ENCODE peak calls at places on chromosomes 4 and X, in five cellular contexts. F, W, N, E and G are unnamed samples.

GRCh38 chrX:107537815-107538214 is 88.4 kb downstream of the FRMPD3 start:
- DNase-seq in W (peak), F (no peak), E (peak), N (peak), G (peak)

GRCh38 chr4:41538017-41538733 is at the start of gene LIMCH1:
- DNase-seq in W (no peak), N (no peak), F (no peak), E (no peak), G (no peak)

GRCh38 chrX:34584781-34585180 is 72.3 kb downstream of the TMEM47 start:
- DNase-seq in F (no peak), N (no peak), E (no peak), W (no peak), G (peak)

GRCh38 chrX:38973327-38973726 is 172.1 kb downstream of the MID1IP1 start:
- DNase-seq in W (no peak), N (no peak), E (no peak), F (no peak), G (no peak)

GRCh38 chrX:70527053-70527452 is 82.4 kb downstream of the DLG3 start:
- DNase-seq in E (no peak), N (no peak), W (peak), F (no peak), G (no peak)

GRCh38 chr4:19850909-19851308 is 400.8 kb upstream of the SLIT2 start:
- DNase-seq in E (no peak), N (no peak), F (no peak), W (no peak), G (peak)

GRCh38 chrX:72115380-72115779 is 16.3 kb downstream of the RTL5 start:
- DNase-seq in N (no peak), W (no peak), E (no peak), F (no peak), G (no peak)

GRCh38 chr4:42672359-42673083 is 15.6 kb upstream of the ATP8A1 start:
- DNase-seq in W (no peak), N (no peak), E (no peak), F (no peak), G (no peak)

GRCh38 chr4:2077537-2078460 is 18.7 kb downstream of the NAT8L start:
- DNase-seq in W (no peak), F (no peak), E (no peak), N (no peak), G (no peak)

GRCh38 chr4:121071640-121072037 is 696 bp downstream of the NDNF start:
- DNase-seq in N (no peak), F (no peak), E (no peak), W (no peak), G (no peak)

GRCh38 chr4:121072080-121072835 is at the start of gene NDNF:
- DNase-seq in W (peak), F (no peak), E (no peak), N (no peak), G (peak)

GRCh38 chr4:121069419-121069818 is 2.9 kb downstream of the NDNF start:
- DNase-seq in E (no peak), W (no peak), F (no peak), N (no peak), G (no peak)

GRCh38 chr4:121070274-121070673 is 2.1 kb downstream of the NDNF start:
- DNase-seq in W (no peak), E (no peak), F (no peak), N (no peak), G (no peak)

DNA sequence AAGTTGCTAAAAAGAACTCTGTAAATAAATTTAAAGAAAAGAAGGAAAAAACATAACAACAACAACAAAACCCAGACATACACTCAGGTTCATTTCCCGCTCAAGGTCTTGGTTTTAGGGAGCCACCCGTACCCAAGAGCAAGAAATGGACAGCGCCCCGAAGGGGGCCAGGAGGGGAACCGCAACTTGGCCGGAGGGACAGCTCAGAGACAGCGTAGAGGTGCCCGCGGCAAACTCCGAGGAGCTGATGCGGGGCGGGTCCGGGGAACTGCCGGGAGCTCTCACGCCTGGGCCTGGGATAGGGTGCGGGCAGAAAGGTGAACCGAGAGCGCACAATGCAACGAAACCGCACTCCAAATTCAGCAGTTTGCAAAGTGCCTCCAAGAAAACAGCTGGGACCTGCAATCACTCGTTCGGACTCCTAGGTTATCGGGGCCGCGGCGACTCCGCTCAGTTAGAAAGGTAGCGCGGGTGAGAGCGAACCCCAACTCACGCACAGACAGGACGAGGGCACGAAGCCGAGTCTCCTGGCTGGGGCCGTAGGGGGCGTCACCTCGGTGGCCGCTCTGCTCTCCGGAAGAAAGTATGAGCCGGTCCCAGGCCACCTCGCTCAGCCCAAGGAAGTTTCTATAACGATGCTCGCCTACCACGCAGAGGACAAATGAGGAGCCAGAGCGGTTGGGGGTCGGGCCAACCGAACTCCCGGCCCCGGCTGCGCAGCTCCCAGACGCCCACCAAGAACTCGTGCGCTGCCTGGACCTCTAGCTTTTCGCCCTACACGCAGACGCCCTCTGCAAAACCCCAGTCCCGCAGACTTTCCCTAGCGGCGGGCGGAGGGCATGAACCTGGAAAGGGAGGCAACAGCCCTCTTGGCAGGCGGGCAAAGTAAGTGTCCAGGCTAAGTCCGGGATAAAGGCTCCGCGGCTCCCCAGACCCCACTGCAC is 1.4 kb downstream of the NDNF start:
- DNase-seq in W (no peak), F (no peak), N (no peak), E (peak), G (peak)
- H3K4me3 ChIP-seq in W (no peak), F (no peak), N (no peak), E (peak), G (peak)

DNA sequence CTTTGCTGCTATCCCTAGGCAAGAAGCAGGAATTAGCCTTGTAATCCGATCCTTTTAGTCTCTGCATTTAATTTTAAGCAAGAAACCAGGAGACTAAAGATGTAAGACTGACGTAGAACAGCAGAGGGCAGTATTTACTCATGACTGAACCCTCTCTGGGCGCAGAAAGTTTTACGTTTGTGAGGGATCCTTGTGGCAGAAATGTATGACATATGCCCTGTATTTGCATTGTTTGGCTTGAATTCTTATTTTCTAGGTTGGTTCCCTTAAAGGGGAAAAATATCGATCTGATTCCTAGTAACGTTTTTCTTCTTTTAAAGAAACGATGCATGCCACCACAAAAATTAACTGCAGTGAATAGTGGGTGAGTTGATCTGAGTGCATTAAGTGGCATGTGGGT is 1.3 kb upstream of the FAT4 start:
- DNase-seq in F (no peak), E (peak), N (peak), W (peak), G (peak)
- TF ChIP-seq MYC in F (no peak), E (no peak), N (no peak), W (no peak), G (no peak)

GRCh38 chr4:173934933-173935620 is 348.4 kb downstream of the FBXO8 start:
- DNase-seq in F (no peak), E (no peak), N (no peak), W (no peak), G (no peak)
- H3K4me2 ChIP-seq in F (no peak), E (no peak), N (no peak), W (no peak), G (no peak)

GRCh38 chr4:71188951-71189350 is 149.9 kb upstream of the SLC4A4 start:
- DNase-seq in F (no peak), N (no peak), W (no peak), E (no peak), G (no peak)
- H3K4me3 ChIP-seq in F (no peak), N (no peak), W (no peak), E (no peak), G (no peak)

DNA sequence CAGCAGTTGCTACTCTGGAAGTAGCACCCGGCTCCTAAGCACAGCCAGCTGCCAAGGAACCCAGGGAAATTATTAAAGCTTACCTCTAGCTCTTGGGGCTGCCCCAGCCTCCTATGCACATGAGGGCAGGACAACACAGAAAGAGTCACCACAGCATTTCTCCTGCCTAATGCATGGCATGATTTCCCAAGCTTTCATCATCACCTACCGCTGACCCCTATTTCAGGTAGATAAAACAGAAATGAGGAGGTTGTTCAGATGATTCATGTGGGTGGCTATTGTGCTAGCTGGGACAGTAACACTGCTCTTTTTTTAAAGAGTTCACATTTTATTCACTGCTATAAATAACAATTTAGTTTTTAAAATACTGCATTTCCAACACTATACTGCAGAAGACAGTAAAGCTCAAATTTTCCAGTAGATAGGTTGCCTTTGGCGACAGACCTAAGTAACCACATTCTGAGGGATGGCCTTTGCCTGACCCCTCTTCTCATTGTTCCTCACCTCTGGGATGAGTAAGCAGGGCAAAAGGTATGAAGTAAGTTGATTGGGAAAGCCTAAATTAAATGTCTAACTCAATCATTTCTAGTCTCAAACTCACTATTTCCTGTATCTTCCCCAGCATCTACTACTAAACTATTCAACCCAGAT is 16.7 kb downstream of the CASK start:
- DNase-seq in F (no peak), N (no peak), E (no peak), W (no peak), G (peak)
- TF ChIP-seq MYC in F (no peak), N (no peak), E (no peak), W (no peak), G (no peak)

GRCh38 chrX:25016938-25017598 is 1.3 kb upstream of the ARX start:
- DNase-seq in N (no peak), E (no peak), F (no peak), W (no peak), G (no peak)

GRCh38 chrX:25015486-25016360 is at the start of gene ARX:
- DNase-seq in N (peak), W (peak), E (peak), F (no peak), G (peak)

GRCh38 chrX:25018682-25019081 is 2.9 kb upstream of the ARX start:
- DNase-seq in F (no peak), E (no peak), N (no peak), W (no peak), G (no peak)

GRCh38 chrX:25016361-25016671 is 551 bp upstream of the ARX start:
- DNase-seq in E (no peak), F (no peak), N (no peak), W (no peak), G (no peak)

GRCh38 chrX:25017667-25018247 is 2.0 kb upstream of the ARX start:
- DNase-seq in F (no peak), N (no peak), W (no peak), E (no peak), G (no peak)
- H3K4me2 ChIP-seq in F (peak), N (no peak), W (peak), E (peak), G (no peak)

GRCh38 chr4:109434793-109435080 is 1.1 kb downstream of the SEC24B start:
- DNase-seq in N (no peak), W (no peak), F (no peak), E (no peak), G (no peak)

GRCh38 chr4:109432203-109432602 is 1.4 kb upstream of the SEC24B start:
- DNase-seq in F (no peak), E (no peak), N (no peak), W (no peak), G (no peak)

GRCh38 chr4:109434007-109434792 is 585 bp downstream of the SEC24B start:
- DNase-seq in F (no peak), W (peak), N (no peak), E (no peak), G (peak)

GRCh38 chr4:109433281-109434006 is at the start of gene SEC24B:
- DNase-seq in F (peak), W (peak), N (peak), E (peak), G (peak)

GRCh38 chr4:109432676-109433075 is 939 bp upstream of the SEC24B start:
- DNase-seq in N (no peak), E (no peak), F (no peak), W (no peak), G (peak)
- H3K4me3 ChIP-seq in N (peak), E (peak), F (peak), W (peak), G (peak)

DNA sequence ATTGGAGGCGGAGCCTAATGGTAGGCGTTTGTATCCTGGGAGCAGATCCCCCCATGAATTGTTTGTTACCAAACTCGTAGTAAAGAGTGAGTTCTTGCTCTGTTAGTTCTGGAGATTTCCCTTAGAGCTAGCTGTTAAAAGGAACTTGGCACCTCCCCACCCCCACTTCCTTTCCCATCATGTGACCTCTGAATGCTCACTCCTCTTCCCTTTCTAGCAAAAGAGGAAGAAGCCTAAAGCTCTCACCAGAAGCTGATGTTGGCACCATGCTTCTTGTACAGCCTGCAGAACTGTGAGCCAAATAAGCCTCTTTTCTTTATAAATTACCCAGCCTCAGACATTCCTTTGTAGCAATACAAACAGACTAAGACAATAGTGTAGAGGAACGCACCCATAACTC is 13.8 kb upstream of the ATOH1 start:
- DNase-seq in F (no peak), N (no peak), E (no peak), W (no peak), G (no peak)
- TF ChIP-seq MYC in F (no peak), N (no peak), E (no peak), W (no peak), G (no peak)

GRCh38 chrX:116345953-116346352 is 90.5 kb upstream of the SLC6A14 start:
- DNase-seq in F (no peak), W (no peak), N (no peak), E (no peak), G (no peak)
- H3K4me2 ChIP-seq in F (no peak), W (no peak), N (no peak), E (no peak), G (no peak)